ENCODE peak calls at places on chromosomes 2 and 18, in four cellular contexts. C, F, E and A are unnamed samples.
A peak's percentile ranks its signal among the peaks of the same experiment; 100 is the strongest.

GRCh38 chr2:230713331-230714121 is 884 bp downstream of the CAB39 start:
- DNase-seq in C (peak; percentile 21), F (peak; percentile 62), E (no peak), A (peak; percentile 73)

GRCh38 chr2:144091622-144092021 is 428.3 kb downstream of the ZEB2 start:
- DNase-seq in C (no peak), F (no peak), E (no peak), A (no peak)

GRCh38 chr2:45323344-45323743 is 287.7 kb downstream of the SRBD1 start:
- DNase-seq in C (no peak), F (no peak), E (no peak), A (no peak)

GRCh38 chr2:240426797-240427721 is 8.4 kb upstream of the GPC1 start:
- DNase-seq in C (no peak), F (peak; percentile 83), E (no peak), A (peak; percentile 45)

GRCh38 chr2:48017136-48017535 is 110.8 kb upstream of the FBXO11 start:
- DNase-seq in C (no peak), F (no peak), E (no peak), A (no peak)

GRCh38 chr18:11494093-11494492 is 115.3 kb upstream of the SLC35G4 start:
- DNase-seq in C (no peak), F (no peak), E (no peak), A (no peak)

GRCh38 chr2:99880148-99880983 is 262.0 kb downstream of the AFF3 start:
- DNase-seq in C (no peak), F (peak; percentile 78), E (no peak), A (no peak)

GRCh38 chr2:199862779-199863178 is 11.8 kb upstream of the FTCDNL1 start:
- DNase-seq in C (no peak), F (peak; percentile 13), E (no peak), A (no peak)

GRCh38 chr2:241808051-241808450 is 942 bp upstream of the NEU4 start:
- DNase-seq in C (peak; percentile 18), F (no peak), E (no peak), A (no peak)

GRCh38 chr18:24538421-24539264 is 78.2 kb downstream of the HRH4 start:
- DNase-seq in C (no peak), F (no peak), E (no peak), A (no peak)

GRCh38 chr18:50113726-50114125 is 81.2 kb downstream of the MYO5B start:
- DNase-seq in C (no peak), F (no peak), E (no peak), A (no peak)

GRCh38 chr2:55966431-55967118 is 43.0 kb upstream of the EFEMP1 start:
- DNase-seq in C (peak; percentile 48), F (no peak), E (no peak), A (peak; percentile 67)

GRCh38 chr2:10452334-10452733 is 4.2 kb upstream of the ODC1 start:
- DNase-seq in C (no peak), F (peak; percentile 98), E (peak; percentile 35), A (peak; percentile 79)

GRCh38 chr2:56191617-56192016 is 7.8 kb downstream of the CCDC85A start:
- DNase-seq in C (no peak), F (peak; percentile 68), E (peak; percentile 69), A (no peak)

GRCh38 chr2:10119027-10119325 is 3.6 kb upstream of the RRM2 start:
- DNase-seq in C (no peak), F (no peak), E (no peak), A (no peak)

GRCh38 chr2:174753038-174753633 is 11.1 kb downstream of the CHRNA1 start:
- DNase-seq in C (no peak), F (no peak), E (no peak), A (no peak)

GRCh38 chr2:113252047-113252582 is 26.6 kb downstream of the PAX8 start:
- DNase-seq in C (no peak), F (no peak), E (no peak), A (no peak)

GRCh38 chr2:216081487-216082387 is at the start of the genes PECR and TMEM169:
- DNase-seq in C (peak; percentile 76), F (peak; percentile 69), E (peak; percentile 80), A (peak; percentile 90)

GRCh38 chr2:241853651-241854341 is 4.9 kb downstream of the PDCD1 start:
- DNase-seq in C (peak; percentile 15), F (no peak), E (no peak), A (peak; percentile 58)

GRCh38 chr18:62027914-62028520 is 135.2 kb upstream of the RNF152 start:
- DNase-seq in C (no peak), F (no peak), E (no peak), A (no peak)

GRCh38 chr2:137381731-137382130 is 582.5 kb upstream of the HNMT start:
- DNase-seq in C (no peak), F (no peak), E (no peak), A (no peak)